ENCODE peak calls at places on chromosomes 2 and 18, in eight cellular contexts. One of them, this sample, is unnamed.
A peak's percentile ranks its signal among the peaks of the same experiment; 100 is the strongest.

GRCh38 chr2:162795312-162795711 is 43.3 kb downstream of the KCNH7 start:
- DNase-seq in heart left ventricle: no peak
- DNase-seq in mammary epithelial cell: no peak
- DNase-seq in AG09309: no peak
- DNase-seq in IMR-90: no peak
- DNase-seq in endodermal cell: peak; percentile 63
- DNase-seq in choroid plexus epithelial cell: peak; percentile 22
- DNase-seq in cardiac fibroblast: no peak
- DNase-seq in this sample: no peak

GRCh38 chr18:25298853-25299274 is 53.1 kb downstream of the ZNF521 start:
- DNase-seq in endodermal cell: no peak
- DNase-seq in IMR-90: peak; percentile 99
- DNase-seq in choroid plexus epithelial cell: peak; percentile 88
- DNase-seq in mammary epithelial cell: peak; percentile 86
- DNase-seq in cardiac fibroblast: peak; percentile 79
- DNase-seq in heart left ventricle: peak; percentile 47
- DNase-seq in AG09309: peak; percentile 59
- DNase-seq in this sample: peak; percentile 76

GRCh38 chr2:71637168-71637567 is 183.8 kb downstream of the DYSF start:
- DNase-seq in endodermal cell: no peak
- DNase-seq in heart left ventricle: peak; percentile 26
- DNase-seq in choroid plexus epithelial cell: no peak
- DNase-seq in AG09309: no peak
- DNase-seq in mammary epithelial cell: no peak
- DNase-seq in IMR-90: no peak
- DNase-seq in cardiac fibroblast: no peak
- DNase-seq in this sample: no peak

GRCh38 chr2:143034292-143035074 is 94.7 kb upstream of the ARHGAP15 start:
- DNase-seq in IMR-90: peak; percentile 82
- DNase-seq in AG09309: peak; percentile 59
- DNase-seq in cardiac fibroblast: peak; percentile 86
- DNase-seq in mammary epithelial cell: peak; percentile 73
- DNase-seq in endodermal cell: peak; percentile 59
- DNase-seq in heart left ventricle: peak; percentile 39
- DNase-seq in choroid plexus epithelial cell: peak; percentile 88
- DNase-seq in this sample: peak; percentile 44

GRCh38 chr18:3283908-3284307 is 22.0 kb downstream of the MYL12B start:
- DNase-seq in mammary epithelial cell: no peak
- DNase-seq in AG09309: no peak
- DNase-seq in heart left ventricle: no peak
- DNase-seq in endodermal cell: no peak
- DNase-seq in IMR-90: no peak
- DNase-seq in cardiac fibroblast: no peak
- DNase-seq in choroid plexus epithelial cell: no peak
- DNase-seq in this sample: no peak

GRCh38 chr2:208545398-208546042 is 138.9 kb downstream of the PTH2R start:
- DNase-seq in choroid plexus epithelial cell: no peak
- DNase-seq in IMR-90: no peak
- DNase-seq in endodermal cell: peak; percentile 51
- DNase-seq in AG09309: no peak
- DNase-seq in heart left ventricle: no peak
- DNase-seq in cardiac fibroblast: no peak
- DNase-seq in mammary epithelial cell: no peak
- DNase-seq in this sample: no peak

GRCh38 chr2:69298261-69298660 is 88.8 kb downstream of the GFPT1 start:
- DNase-seq in choroid plexus epithelial cell: peak; percentile 95
- DNase-seq in cardiac fibroblast: peak; percentile 79
- DNase-seq in IMR-90: peak; percentile 94
- DNase-seq in endodermal cell: no peak
- DNase-seq in AG09309: peak; percentile 88
- DNase-seq in heart left ventricle: no peak
- DNase-seq in mammary epithelial cell: peak; percentile 96
- DNase-seq in this sample: peak; percentile 69

GRCh38 chr2:55109219-55109891 is 59.1 kb upstream of the RTN4 start:
- DNase-seq in endodermal cell: no peak
- DNase-seq in cardiac fibroblast: peak; percentile 61
- DNase-seq in mammary epithelial cell: no peak
- DNase-seq in heart left ventricle: no peak
- DNase-seq in AG09309: no peak
- DNase-seq in IMR-90: peak; percentile 92
- DNase-seq in choroid plexus epithelial cell: peak; percentile 83
- DNase-seq in this sample: peak; percentile 52

GRCh38 chr2:5111581-5111980 is 580.6 kb upstream of the SOX11 start:
- DNase-seq in endodermal cell: no peak
- DNase-seq in IMR-90: no peak
- DNase-seq in AG09309: no peak
- DNase-seq in mammary epithelial cell: peak; percentile 0
- DNase-seq in cardiac fibroblast: no peak
- DNase-seq in heart left ventricle: no peak
- DNase-seq in choroid plexus epithelial cell: peak; percentile 9
- DNase-seq in this sample: no peak

GRCh38 chr2:225117061-225117716 is 74.9 kb upstream of the DOCK10 start:
- DNase-seq in cardiac fibroblast: peak; percentile 54
- DNase-seq in endodermal cell: no peak
- DNase-seq in AG09309: no peak
- DNase-seq in IMR-90: peak; percentile 11
- DNase-seq in heart left ventricle: no peak
- DNase-seq in mammary epithelial cell: no peak
- DNase-seq in choroid plexus epithelial cell: no peak
- DNase-seq in this sample: no peak

GRCh38 chr2:10905872-10906143 is 5.9 kb upstream of the KCNF1 start:
- DNase-seq in mammary epithelial cell: no peak
- DNase-seq in cardiac fibroblast: no peak
- DNase-seq in choroid plexus epithelial cell: no peak
- DNase-seq in heart left ventricle: no peak
- DNase-seq in IMR-90: no peak
- DNase-seq in AG09309: no peak
- DNase-seq in endodermal cell: no peak
- DNase-seq in this sample: no peak

GRCh38 chr2:72204156-72204781 is 56.6 kb upstream of the CYP26B1 start:
- DNase-seq in endodermal cell: no peak
- DNase-seq in AG09309: no peak
- DNase-seq in mammary epithelial cell: no peak
- DNase-seq in IMR-90: peak; percentile 53
- DNase-seq in cardiac fibroblast: peak; percentile 48
- DNase-seq in heart left ventricle: no peak
- DNase-seq in choroid plexus epithelial cell: peak; percentile 80
- DNase-seq in this sample: no peak

GRCh38 chr2:38315707-38316333 is 61.3 kb downstream of the ATL2 start:
- DNase-seq in cardiac fibroblast: peak; percentile 65
- DNase-seq in endodermal cell: peak; percentile 60
- DNase-seq in choroid plexus epithelial cell: peak; percentile 73
- DNase-seq in AG09309: no peak
- DNase-seq in heart left ventricle: no peak
- DNase-seq in IMR-90: peak; percentile 59
- DNase-seq in mammary epithelial cell: peak; percentile 35
- DNase-seq in this sample: no peak

GRCh38 chr2:232658217-232658785 is 24.9 kb downstream of the EFHD1 start:
- DNase-seq in AG09309: no peak
- DNase-seq in cardiac fibroblast: no peak
- DNase-seq in heart left ventricle: no peak
- DNase-seq in mammary epithelial cell: no peak
- DNase-seq in endodermal cell: no peak
- DNase-seq in IMR-90: no peak
- DNase-seq in choroid plexus epithelial cell: peak; percentile 63
- DNase-seq in this sample: no peak
- TF ChIP-seq CTCF in AG09309: peak; percentile 25
- TF ChIP-seq CTCF in cardiac fibroblast: no peak
- TF ChIP-seq CTCF in heart left ventricle: no peak
- TF ChIP-seq CTCF in mammary epithelial cell: no peak
- TF ChIP-seq CTCF in endodermal cell: peak; percentile 47
- TF ChIP-seq CTCF in IMR-90: no peak
- TF ChIP-seq CTCF in choroid plexus epithelial cell: peak; percentile 35
- TF ChIP-seq CTCF in this sample: peak; percentile 38

GRCh38 chr18:49827996-49828395 is 14.7 kb upstream of the ACAA2 start:
- DNase-seq in endodermal cell: no peak
- DNase-seq in cardiac fibroblast: no peak
- DNase-seq in choroid plexus epithelial cell: no peak
- DNase-seq in mammary epithelial cell: no peak
- DNase-seq in IMR-90: no peak
- DNase-seq in AG09309: no peak
- DNase-seq in heart left ventricle: no peak
- DNase-seq in this sample: no peak
- H3K4me3 ChIP-seq in endodermal cell: no peak overlapping the region
- H3K4me3 ChIP-seq in cardiac fibroblast: no peak overlapping the region
- H3K4me3 ChIP-seq in choroid plexus epithelial cell: no peak overlapping the region
- H3K4me3 ChIP-seq in mammary epithelial cell: no peak overlapping the region
- H3K4me3 ChIP-seq in IMR-90: no peak overlapping the region
- H3K4me3 ChIP-seq in AG09309: no peak overlapping the region
- H3K4me3 ChIP-seq in heart left ventricle: no peak overlapping the region
- H3K4me3 ChIP-seq in this sample: no peak overlapping the region

DNA sequence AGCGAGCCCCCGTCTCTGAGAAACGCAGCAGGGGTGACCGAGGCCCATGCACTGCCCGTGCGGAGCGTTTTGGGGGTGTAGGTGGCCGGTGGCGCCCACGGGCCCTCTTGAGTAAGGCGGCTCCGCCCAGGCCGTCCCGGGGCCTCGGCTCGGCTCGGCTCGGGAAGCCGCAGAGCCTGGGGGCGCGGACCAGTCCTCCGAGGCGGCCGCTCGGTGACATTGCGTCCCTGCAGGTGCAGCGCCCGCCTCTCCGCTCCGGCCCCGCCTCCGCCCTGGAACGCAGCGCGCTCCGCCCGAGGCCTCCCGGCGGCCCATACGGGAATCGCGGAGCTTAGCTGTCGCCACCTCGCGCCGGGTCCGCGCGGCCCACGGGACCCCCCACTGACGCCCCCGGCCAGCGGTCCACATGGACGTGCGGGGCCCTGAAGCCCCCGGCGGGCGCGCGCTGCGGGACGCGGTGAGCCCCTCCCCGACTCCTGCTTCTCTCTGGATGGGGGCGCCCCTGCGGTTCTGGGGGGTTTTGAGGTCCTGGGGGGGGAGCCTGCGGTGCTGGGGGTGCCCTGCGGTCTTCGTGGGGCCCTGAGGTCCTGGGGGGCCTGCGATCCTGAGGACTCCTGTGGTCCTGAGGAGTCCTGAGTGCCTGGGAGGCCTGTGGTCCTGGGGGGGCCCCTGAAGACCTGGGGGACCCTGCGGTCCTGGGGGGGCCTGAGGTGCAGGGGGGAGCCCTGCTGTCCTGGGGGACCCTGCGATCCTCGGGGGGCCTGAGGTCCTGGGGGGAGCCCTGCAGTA is at the start of gene HSBP1L1:
- DNase-seq in choroid plexus epithelial cell: no peak
- DNase-seq in AG09309: no peak
- DNase-seq in mammary epithelial cell: peak; percentile 48
- DNase-seq in cardiac fibroblast: peak; percentile 51
- DNase-seq in IMR-90: no peak
- DNase-seq in heart left ventricle: peak; percentile 70
- DNase-seq in endodermal cell: peak; percentile 90
- DNase-seq in this sample: no peak
- TF ChIP-seq CTCF in choroid plexus epithelial cell: peak; percentile 17
- TF ChIP-seq CTCF in AG09309: no peak
- TF ChIP-seq CTCF in mammary epithelial cell: no peak
- TF ChIP-seq CTCF in cardiac fibroblast: no peak
- TF ChIP-seq CTCF in IMR-90: peak; percentile 32
- TF ChIP-seq CTCF in heart left ventricle: peak; percentile 40
- TF ChIP-seq CTCF in endodermal cell: peak; percentile 57
- TF ChIP-seq CTCF in this sample: peak; percentile 30

GRCh38 chr18:76529433-76529811 is 34.4 kb upstream of the ZNF516 start:
- DNase-seq in endodermal cell: no peak
- DNase-seq in AG09309: no peak
- DNase-seq in heart left ventricle: no peak
- DNase-seq in IMR-90: no peak
- DNase-seq in cardiac fibroblast: no peak
- DNase-seq in choroid plexus epithelial cell: no peak
- DNase-seq in mammary epithelial cell: no peak
- DNase-seq in this sample: no peak
- H3K4me3 ChIP-seq in endodermal cell: no peak overlapping the region
- H3K4me3 ChIP-seq in AG09309: no peak overlapping the region
- H3K4me3 ChIP-seq in heart left ventricle: peak overlapping the region; percentile 62
- H3K4me3 ChIP-seq in IMR-90: no peak overlapping the region
- H3K4me3 ChIP-seq in cardiac fibroblast: no peak overlapping the region
- H3K4me3 ChIP-seq in choroid plexus epithelial cell: no peak overlapping the region
- H3K4me3 ChIP-seq in mammary epithelial cell: no peak overlapping the region
- H3K4me3 ChIP-seq in this sample: no peak overlapping the region

GRCh38 chr18:79395308-79395640 is 456 bp upstream of the NFATC1 start:
- DNase-seq in endodermal cell: no peak
- DNase-seq in mammary epithelial cell: no peak
- DNase-seq in AG09309: no peak
- DNase-seq in heart left ventricle: no peak
- DNase-seq in IMR-90: no peak
- DNase-seq in choroid plexus epithelial cell: no peak
- DNase-seq in cardiac fibroblast: no peak
- DNase-seq in this sample: no peak

GRCh38 chr18:79397830-79398761 is 2.4 kb downstream of the NFATC1 start:
- DNase-seq in endodermal cell: no peak
- DNase-seq in AG09309: no peak
- DNase-seq in cardiac fibroblast: no peak
- DNase-seq in choroid plexus epithelial cell: no peak
- DNase-seq in mammary epithelial cell: no peak
- DNase-seq in heart left ventricle: peak; percentile 33
- DNase-seq in IMR-90: no peak
- DNase-seq in this sample: no peak

GRCh38 chr18:79397288-79397829 is 1.6 kb downstream of the NFATC1 start:
- DNase-seq in AG09309: no peak
- DNase-seq in heart left ventricle: no peak
- DNase-seq in IMR-90: no peak
- DNase-seq in choroid plexus epithelial cell: no peak
- DNase-seq in mammary epithelial cell: no peak
- DNase-seq in cardiac fibroblast: no peak
- DNase-seq in endodermal cell: no peak
- DNase-seq in this sample: no peak

GRCh38 chr18:79395761-79396404 is at the start of gene NFATC1:
- DNase-seq in AG09309: no peak
- DNase-seq in heart left ventricle: peak; percentile 91
- DNase-seq in IMR-90: peak; percentile 67
- DNase-seq in endodermal cell: peak; percentile 93
- DNase-seq in mammary epithelial cell: peak; percentile 36
- DNase-seq in choroid plexus epithelial cell: peak; percentile 54
- DNase-seq in cardiac fibroblast: peak; percentile 84
- DNase-seq in this sample: no peak

DNA sequence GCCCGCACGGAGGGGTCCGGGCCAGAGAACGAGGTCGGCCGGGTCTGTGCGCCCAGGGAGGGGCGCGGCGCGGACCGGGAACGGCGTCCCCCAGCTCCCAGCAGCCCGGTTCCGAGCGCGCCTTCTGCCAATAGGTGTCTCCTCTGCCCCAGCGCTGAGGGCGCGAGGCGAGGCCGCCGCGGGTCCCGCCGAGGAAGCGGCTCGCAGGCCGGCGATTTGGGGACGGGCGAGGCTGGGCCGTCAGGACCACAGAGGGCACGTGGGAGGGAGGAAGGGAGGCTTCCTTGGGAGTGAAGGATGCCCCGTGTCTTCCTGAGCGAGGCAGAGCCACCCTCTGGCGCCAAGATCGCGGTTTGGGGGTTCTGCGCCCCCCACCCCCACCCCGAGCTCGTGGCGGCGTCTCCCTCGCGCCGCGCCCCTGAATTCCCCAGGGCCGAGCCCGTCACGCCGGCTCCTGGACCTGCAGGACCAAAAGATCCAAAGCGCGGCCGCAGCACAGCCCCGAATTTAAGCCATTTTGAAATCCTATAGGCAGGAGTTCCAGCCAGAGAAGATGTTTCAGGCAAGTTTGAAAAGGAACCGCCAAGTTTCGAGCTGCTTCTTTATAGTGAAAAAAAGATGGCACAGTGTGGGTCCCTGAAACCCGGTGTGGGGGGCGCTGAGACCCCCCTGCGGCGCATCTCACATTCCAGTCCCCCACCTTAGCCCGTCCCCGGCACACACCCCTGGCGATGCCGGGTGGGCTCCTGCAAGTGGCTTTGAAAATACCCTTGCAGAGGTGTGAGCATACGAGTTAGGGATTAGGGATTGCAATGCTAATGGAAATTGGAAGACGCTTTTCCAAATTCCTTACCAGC is 929 bp downstream of the NFATC1 start:
- DNase-seq in AG09309: no peak
- DNase-seq in heart left ventricle: peak; percentile 80
- DNase-seq in endodermal cell: peak; percentile 81
- DNase-seq in cardiac fibroblast: peak; percentile 62
- DNase-seq in IMR-90: peak; percentile 26
- DNase-seq in mammary epithelial cell: peak; percentile 21
- DNase-seq in choroid plexus epithelial cell: peak; percentile 41
- DNase-seq in this sample: no peak
- TF ChIP-seq CTCF in AG09309: no peak
- TF ChIP-seq CTCF in heart left ventricle: peak; percentile 14
- TF ChIP-seq CTCF in endodermal cell: no peak
- TF ChIP-seq CTCF in cardiac fibroblast: no peak
- TF ChIP-seq CTCF in IMR-90: peak; percentile 20
- TF ChIP-seq CTCF in mammary epithelial cell: no peak
- TF ChIP-seq CTCF in choroid plexus epithelial cell: no peak
- TF ChIP-seq CTCF in this sample: no peak